ENCODE peak calls at places on chromosomes 3 and 15, in ten cellular contexts. I, B, W, D, P, O, Q, A, N and S are unnamed samples.

GRCh38 chr15:93017521-93017920 is 71.5 kb downstream of the RGMA start:
- DNase-seq in I (no peak), B (no peak), W (no peak), D (no peak), P (peak), O (no peak), Q (no peak), A (peak), N (no peak), S (no peak)

GRCh38 chr3:42662037-42662812 is 8.7 kb downstream of the ZBTB47 start:
- DNase-seq in I (no peak), B (no peak), W (no peak), D (no peak), P (no peak), O (no peak), Q (no peak), A (no peak), N (no peak), S (no peak)

GRCh38 chr3:84987709-84988504 is 29.1 kb downstream of the CADM2 start:
- DNase-seq in I (no peak), B (no peak), W (no peak), D (no peak), P (no peak), O (no peak), Q (no peak), A (no peak), N (no peak), S (no peak)

GRCh38 chr15:101773496-101774100 is 29.7 kb upstream of the OR4F6 start:
- DNase-seq in I (peak), B (no peak), W (no peak), D (peak), P (no peak), O (no peak), Q (no peak), A (no peak), N (no peak), S (no peak)

GRCh38 chr3:24943961-24944360 is 449.3 kb upstream of the THRB start:
- DNase-seq in I (no peak), B (no peak), W (no peak), D (no peak), P (no peak), O (no peak), Q (no peak), A (no peak), N (no peak), S (no peak)

GRCh38 chr3:100782359-100782758 is 73.1 kb downstream of the TFG start:
- DNase-seq in I (no peak), B (no peak), W (no peak), D (no peak), P (no peak), O (no peak), Q (no peak), A (no peak), N (no peak), S (no peak)

GRCh38 chr15:57237282-57237642 is 139.0 kb upstream of the CGNL1 start:
- DNase-seq in I (no peak), B (no peak), W (no peak), D (no peak), P (no peak), O (no peak), Q (no peak), A (no peak), N (no peak), S (peak)

GRCh38 chr15:31387483-31388118 is 61.0 kb downstream of the KLF13 start:
- DNase-seq in I (peak), B (peak), W (no peak), D (peak), P (peak), O (no peak), Q (no peak), A (peak), N (peak), S (no peak)

GRCh38 chr15:74172751-74173544 is 562 bp upstream of the ISLR start:
- DNase-seq in I (no peak), B (peak), W (peak), D (no peak), P (no peak), O (peak), Q (no peak), A (peak), N (peak), S (no peak)

GRCh38 chr3:186694288-186695032 is 22.7 kb upstream of the KNG1 start:
- DNase-seq in I (no peak), B (no peak), W (no peak), D (no peak), P (no peak), O (no peak), Q (no peak), A (no peak), N (no peak), S (no peak)

GRCh38 chr3:134545818-134546217 is 60.0 kb downstream of the CEP63 start:
- DNase-seq in I (no peak), B (no peak), W (no peak), D (no peak), P (no peak), O (no peak), Q (no peak), A (no peak), N (no peak), S (no peak)

GRCh38 chr15:41703120-41703519 is 42.9 kb downstream of the MGA start:
- DNase-seq in I (no peak), B (no peak), W (no peak), D (no peak), P (no peak), O (no peak), Q (no peak), A (no peak), N (no peak), S (no peak)